ENCODE peak calls at places on chromosome 21, in six cellular contexts. I, U, S, L, B and D are unnamed samples.

GRCh38 chr21:31261759-31262158 is 82.3 kb downstream of the TIAM1 start:
- DNase-seq in L (no peak), I (no peak), S (no peak), B (no peak), U (no peak), D (no peak)

GRCh38 chr21:15521644-15522001 is 208.2 kb upstream of the USP25 start:
- DNase-seq in B (no peak), U (no peak), S (no peak), L (no peak), I (no peak), D (no peak)

GRCh38 chr21:8993284-8993942 is 1528.0 kb upstream of the TPTE start:
- DNase-seq in U (no peak), I (no peak), L (no peak), B (no peak), S (no peak), D (no peak)

GRCh38 chr21:43369124-43369523 is 57.8 kb downstream of the SIK1 start:
- DNase-seq in I (peak), L (peak), S (no peak), U (peak), B (no peak), D (no peak)

GRCh38 chr21:14712121-14712520 is 166.0 kb upstream of the SAMSN1 start:
- DNase-seq in U (no peak), L (no peak), S (no peak), B (no peak), I (no peak), D (no peak)

GRCh38 chr21:45478115-45478801 is 64.0 kb downstream of the SLC19A1 start:
- DNase-seq in B (peak), S (peak), U (no peak), I (peak), L (peak), D (peak)

GRCh38 chr21:15894596-15894995 is 164.8 kb downstream of the USP25 start:
- DNase-seq in I (no peak), S (no peak), B (no peak), U (no peak), L (peak), D (no peak)

GRCh38 chr21:33451634-33452071 is 28.1 kb downstream of the TMEM50B start:
- DNase-seq in L (peak), B (no peak), U (no peak), S (no peak), I (no peak), D (no peak)

GRCh38 chr21:15978158-15978805 is 248.5 kb downstream of the USP25 start:
- DNase-seq in B (no peak), L (peak), U (no peak), I (no peak), S (no peak), D (no peak)

GRCh38 chr21:28601708-28602107 is 391.0 kb downstream of the LTN1 start:
- DNase-seq in S (no peak), U (no peak), I (no peak), L (peak), B (no peak), D (no peak)

GRCh38 chr21:44381874-44382273 is 28.5 kb downstream of the TRPM2 start:
- DNase-seq in I (no peak), B (no peak), U (no peak), S (no peak), L (no peak), D (no peak)

GRCh38 chr21:14836950-14837349 is 227.8 kb downstream of the NRIP1 start:
- DNase-seq in S (no peak), U (no peak), I (no peak), B (no peak), L (no peak), D (no peak)

GRCh38 chr21:45026066-45026745 is 48.2 kb upstream of the ADARB1 start:
- DNase-seq in I (no peak), U (no peak), L (no peak), B (no peak), S (no peak), D (no peak)

GRCh38 chr21:41065539-41065938 is 102.4 kb upstream of the BACE2 start:
- DNase-seq in U (no peak), L (peak), S (no peak), B (no peak), I (no peak), D (no peak)

GRCh38 chr21:32329776-32330175 is 31.1 kb downstream of the MRAP start:
- DNase-seq in L (no peak), S (no peak), I (no peak), B (no peak), U (no peak), D (no peak)

GRCh38 chr21:45192332-45192731 is 95.4 kb downstream of the POFUT2 start:
- DNase-seq in S (no peak), U (no peak), L (no peak), I (no peak), B (no peak), D (no peak)

GRCh38 chr21:33428669-33429068 is 25.5 kb downstream of the IFNGR2 start:
- DNase-seq in I (no peak), L (peak), B (peak), U (no peak), S (no peak), D (no peak)

GRCh38 chr21:45618287-45618686 is 25.2 kb upstream of the PCBP3 start:
- DNase-seq in S (no peak), U (no peak), B (peak), I (no peak), L (peak), D (no peak)

GRCh38 chr21:39159342-39160063 is 23.7 kb downstream of the PSMG1 start:
- DNase-seq in U (no peak), S (no peak), L (no peak), I (no peak), B (no peak), D (no peak)

GRCh38 chr21:46191686-46192575 is 7.7 kb upstream of the SPATC1L start:
- DNase-seq in L (no peak), B (peak), I (peak), U (no peak), S (no peak), D (no peak)

GRCh38 chr21:31115249-31115648 is 77.0 kb upstream of the KRTAP19-8 start:
- DNase-seq in S (no peak), L (no peak), U (no peak), B (no peak), I (no peak), D (no peak)

GRCh38 chr21:38042246-38042645 is 126.0 kb upstream of the KCNJ6 start:
- DNase-seq in U (peak), I (no peak), B (no peak), S (no peak), L (no peak), D (no peak)

GRCh38 chr21:43721939-43722338 is 3.0 kb downstream of the PDXK start:
- DNase-seq in L (no peak), U (no peak), B (no peak), I (no peak), S (no peak), D (no peak)

GRCh38 chr21:38159355-38159754 is 97.4 kb upstream of the KCNJ15 start:
- DNase-seq in L (peak), I (no peak), S (peak), B (peak), U (no peak), D (peak)

GRCh38 chr21:43816611-43817071 is 27.3 kb downstream of the RRP1 start:
- DNase-seq in S (no peak), I (peak), U (no peak), B (no peak), L (no peak), D (no peak)

GRCh38 chr21:30072496-30072895 is 94.1 kb downstream of the CLDN17 start:
- DNase-seq in B (no peak), L (peak), U (no peak), I (no peak), S (no peak), D (peak)
- TF ChIP-seq CTCF in B (peak), L (peak), U (no peak), I (no peak), S (no peak), D (peak)

DNA sequence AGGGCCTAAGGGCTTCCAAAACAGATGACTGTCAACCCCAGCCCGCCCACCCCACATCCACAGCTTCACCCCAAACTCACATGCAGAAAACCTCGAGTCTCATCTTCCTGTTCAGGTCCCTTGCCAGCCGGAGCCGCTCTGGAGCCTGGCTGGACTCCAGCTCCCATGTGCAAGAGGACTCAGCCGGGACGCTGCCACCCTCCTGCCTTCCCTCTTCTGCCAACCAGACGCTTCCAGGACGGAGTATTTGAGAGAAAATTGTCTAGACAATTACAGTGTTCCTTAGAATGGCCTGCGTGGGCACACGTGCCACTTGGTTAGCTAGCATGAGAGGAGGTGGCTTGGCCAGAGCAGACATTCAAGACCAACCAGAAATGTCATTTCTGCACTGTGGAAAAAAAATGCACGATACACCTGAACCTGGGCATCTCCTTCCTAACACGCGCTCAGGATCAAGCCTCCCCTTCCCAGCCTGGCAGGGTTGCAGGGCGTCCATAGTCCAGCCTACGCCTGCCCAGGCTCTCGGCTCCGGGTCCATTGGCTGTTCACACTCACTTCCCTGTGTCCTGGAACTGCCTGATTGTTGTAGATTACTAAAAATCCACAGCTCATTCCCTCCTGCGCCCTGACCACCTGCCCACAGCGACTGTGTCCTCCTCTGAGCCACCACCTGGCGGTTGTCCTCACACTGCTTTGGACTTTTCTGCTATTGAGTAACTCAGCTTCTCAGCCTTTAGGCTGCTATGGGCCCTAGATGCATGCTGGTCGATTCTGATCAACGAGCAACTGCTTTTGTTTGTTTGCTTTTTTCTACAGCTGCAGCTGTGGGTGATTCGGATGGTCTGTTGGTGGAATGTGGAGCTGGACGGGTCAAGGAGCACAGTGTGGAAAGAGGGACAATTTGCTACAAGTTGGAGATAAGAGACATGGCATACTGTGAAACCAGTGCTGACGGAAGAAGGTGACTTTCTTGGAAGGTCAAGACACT is at the start of gene CLDN14:
- DNase-seq in L (peak), U (no peak), I (peak), S (no peak), B (no peak), D (no peak)
- TF ChIP-seq CTCF in L (no peak), U (no peak), I (no peak), S (no peak), B (no peak), D (no peak)

DNA sequence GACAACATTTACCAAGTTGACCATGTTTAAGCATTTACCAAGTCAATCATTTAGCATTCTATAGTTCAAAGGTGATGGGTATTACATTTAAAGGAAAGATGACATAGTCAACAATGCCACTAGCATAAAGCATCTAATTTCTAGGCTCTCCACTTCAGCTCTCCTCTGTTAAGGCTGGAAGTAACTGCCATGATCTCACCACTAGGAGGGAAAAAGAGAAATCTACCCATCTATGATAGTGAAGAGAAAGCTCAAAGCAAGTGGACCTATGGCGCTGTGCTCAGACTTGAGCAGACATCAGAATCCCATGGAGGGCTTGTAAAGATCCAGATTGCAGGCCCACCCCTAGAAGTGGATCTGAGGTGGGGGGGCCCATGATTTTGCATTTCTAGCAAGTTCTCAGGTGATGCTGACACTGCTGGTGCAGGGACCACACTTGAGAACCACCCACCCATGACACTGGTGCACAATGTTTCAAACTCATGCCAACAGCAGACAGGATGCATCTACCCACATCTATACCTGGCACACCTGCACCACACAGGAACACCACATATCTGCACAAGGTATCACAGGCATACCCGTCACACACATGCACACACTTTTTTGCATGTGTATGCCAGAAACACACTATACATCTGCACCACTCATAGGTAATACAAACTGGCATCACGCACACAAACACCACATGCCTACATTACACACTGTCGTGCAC is 392.9 kb upstream of the RUNX1 start:
- DNase-seq in U (no peak), L (no peak), I (no peak), B (no peak), S (no peak), D (no peak)
- TF ChIP-seq CTCF in U (no peak), L (no peak), I (no peak), B (no peak), S (no peak), D (no peak)

DNA sequence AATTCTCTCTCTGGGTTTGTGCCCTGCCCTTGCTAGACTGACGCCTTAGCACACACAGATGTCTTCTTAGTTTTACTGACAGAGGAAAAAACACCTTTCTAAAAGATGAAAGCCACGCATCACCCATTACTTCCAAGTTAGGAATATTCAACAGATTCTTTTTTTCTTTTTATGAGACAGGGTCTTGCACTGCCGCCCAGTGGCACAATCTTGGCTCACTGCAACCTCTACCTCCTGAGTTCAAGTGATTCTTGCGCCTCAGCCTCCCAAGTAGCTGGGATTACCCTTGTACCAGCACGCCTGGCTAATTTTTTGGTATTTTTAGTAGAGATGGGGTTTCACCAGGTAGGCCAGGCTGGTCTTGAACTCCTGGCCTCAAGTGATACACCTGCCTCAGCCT is 169.2 kb downstream of the APP start:
- DNase-seq in I (no peak), B (no peak), L (no peak), U (no peak), S (no peak), D (no peak)
- TF ChIP-seq CTCF in I (no peak), B (no peak), L (no peak), U (no peak), S (no peak), D (no peak)

GRCh38 chr21:27476696-27477095 is 509.8 kb upstream of the ADAMTS5 start:
- DNase-seq in U (no peak), I (no peak), B (no peak), S (no peak), L (peak), D (no peak)
- TF ChIP-seq CTCF in U (no peak), I (peak), B (peak), S (no peak), L (peak), D (no peak)